ENCODE peak calls at places on chromosomes 3 and 15, in ten cellular contexts. U, X, N, V, Y, F, K, O, R and I are unnamed samples.

GRCh38 chr3:32947466-32948238 is 3.8 kb upstream of the CCR4 start:
- DNase-seq in U (peak), X (no peak), N (peak), V (peak), Y (peak), F (peak), K (peak), O (peak), R (peak), I (peak)

GRCh38 chr3:115146418-115147328 is at the start of gene ZBTB20:
- DNase-seq in U (peak), X (no peak), N (peak), V (peak), Y (peak), F (peak), K (peak), O (peak), R (peak), I (peak)

GRCh38 chr3:82938821-82939328 is 1177.4 kb upstream of the GBE1 start:
- DNase-seq in U (no peak), X (no peak), N (no peak), V (no peak), Y (no peak), F (no peak), K (no peak), O (no peak), R (peak), I (peak)

GRCh38 chr3:24305795-24306467 is 188.7 kb downstream of the THRB start:
- DNase-seq in U (no peak), X (no peak), N (peak), V (no peak), Y (peak), F (no peak), K (no peak), O (peak), R (no peak), I (peak)

GRCh38 chr3:103083848-103084631 is 649.2 kb downstream of the ZPLD1 start:
- DNase-seq in U (no peak), X (no peak), N (no peak), V (no peak), Y (no peak), F (no peak), K (no peak), O (no peak), R (no peak), I (no peak)

GRCh38 chr15:45183511-45183910 is 4.3 kb downstream of the SHF start:
- DNase-seq in U (no peak), X (no peak), N (no peak), V (no peak), Y (no peak), F (no peak), K (no peak), O (no peak), R (no peak), I (no peak)

GRCh38 chr3:30504939-30505338 is 101.5 kb upstream of the TGFBR2 start:
- DNase-seq in U (no peak), X (no peak), N (no peak), V (no peak), Y (no peak), F (no peak), K (no peak), O (no peak), R (no peak), I (no peak)

GRCh38 chr15:70605606-70606410 is 157.6 kb downstream of the UACA start:
- DNase-seq in U (no peak), X (no peak), N (peak), V (no peak), Y (peak), F (peak), K (peak), O (no peak), R (no peak), I (no peak)

GRCh38 chr3:13457593-13457992 is 22.5 kb upstream of the HDAC11 start:
- DNase-seq in U (no peak), X (no peak), N (no peak), V (no peak), Y (no peak), F (no peak), K (no peak), O (no peak), R (no peak), I (no peak)

GRCh38 chr3:103052236-103052830 is 617.5 kb downstream of the ZPLD1 start:
- DNase-seq in U (no peak), X (no peak), N (peak), V (peak), Y (no peak), F (peak), K (peak), O (no peak), R (no peak), I (no peak)

GRCh38 chr3:196638922-196639516 is 475 bp upstream of the NRROS start:
- DNase-seq in U (no peak), X (no peak), N (no peak), V (no peak), Y (no peak), F (no peak), K (no peak), O (no peak), R (no peak), I (no peak)

GRCh38 chr3:178084938-178085816 is 451.1 kb upstream of the KCNMB2 start:
- DNase-seq in U (no peak), X (no peak), N (peak), V (peak), Y (peak), F (peak), K (peak), O (peak), R (peak), I (peak)

GRCh38 chr3:53334742-53335141 is 12.6 kb downstream of the DCP1A start:
- DNase-seq in U (no peak), X (no peak), N (no peak), V (no peak), Y (no peak), F (no peak), K (no peak), O (no peak), R (no peak), I (no peak)

GRCh38 chr3:102733811-102734574 is 299.2 kb downstream of the ZPLD1 start:
- DNase-seq in U (no peak), X (no peak), N (no peak), V (no peak), Y (no peak), F (no peak), K (no peak), O (peak), R (no peak), I (no peak)

GRCh38 chr3:146342971-146343370 is 92.1 kb upstream of the PLSCR4 start:
- DNase-seq in U (no peak), X (no peak), N (no peak), V (no peak), Y (peak), F (no peak), K (no peak), O (no peak), R (no peak), I (no peak)

GRCh38 chr3:134473868-134474546 is 11.8 kb downstream of the ANAPC13 start:
- DNase-seq in U (peak), X (no peak), N (peak), V (no peak), Y (peak), F (no peak), K (peak), O (peak), R (peak), I (peak)

GRCh38 chr15:34318277-34319079 is 19.1 kb downstream of the SLC12A6 start:
- DNase-seq in U (no peak), X (no peak), N (peak), V (peak), Y (peak), F (peak), K (peak), O (peak), R (no peak), I (peak)

GRCh38 chr3:45273681-45274515 is 47.8 kb upstream of the TMEM158 start:
- DNase-seq in U (no peak), X (no peak), N (peak), V (no peak), Y (peak), F (peak), K (no peak), O (no peak), R (no peak), I (peak)

GRCh38 chr3:42802876-42803799 is 1.2 kb downstream of the HIGD1A start:
- DNase-seq in U (no peak), X (no peak), N (no peak), V (no peak), Y (peak), F (no peak), K (no peak), O (peak), R (no peak), I (no peak)

GRCh38 chr15:101320501-101321052 is 25.5 kb upstream of the SNRPA1 start:
- DNase-seq in U (peak), X (peak), N (peak), V (no peak), Y (no peak), F (peak), K (no peak), O (peak), R (no peak), I (peak)

GRCh38 chr15:55420171-55420871 is 12.0 kb downstream of the PIERCE2 start:
- DNase-seq in U (no peak), X (no peak), N (no peak), V (no peak), Y (no peak), F (no peak), K (no peak), O (no peak), R (no peak), I (no peak)

GRCh38 chr3:50599115-50599715 is 12.4 kb downstream of the CISH start:
- DNase-seq in U (no peak), X (no peak), N (no peak), V (no peak), Y (no peak), F (no peak), K (no peak), O (no peak), R (no peak), I (no peak)

GRCh38 chr3:160112481-160112880 is 112.7 kb upstream of the C3orf80 start:
- DNase-seq in U (no peak), X (no peak), N (no peak), V (no peak), Y (no peak), F (no peak), K (no peak), O (no peak), R (no peak), I (no peak)

GRCh38 chr3:149605902-149606301 is 51.9 kb downstream of the WWTR1 start:
- DNase-seq in U (no peak), X (no peak), N (no peak), V (no peak), Y (peak), F (no peak), K (no peak), O (no peak), R (no peak), I (no peak)

GRCh38 chr3:174862101-174862500 is 3.0 kb downstream of the NAALADL2 start:
- DNase-seq in U (no peak), X (no peak), N (peak), V (no peak), Y (no peak), F (no peak), K (no peak), O (peak), R (no peak), I (peak)

GRCh38 chr3:22922317-22922716 is 280.8 kb upstream of the UBE2E2 start:
- DNase-seq in U (no peak), X (no peak), N (peak), V (no peak), Y (no peak), F (no peak), K (no peak), O (peak), R (no peak), I (no peak)

GRCh38 chr15:27933562-27933961 is 165.6 kb downstream of the OCA2 start:
- DNase-seq in U (no peak), X (no peak), N (no peak), V (no peak), Y (no peak), F (no peak), K (no peak), O (no peak), R (no peak), I (no peak)

GRCh38 chr15:40743921-40744809 is 10.9 kb downstream of the RMDN3 start:
- DNase-seq in U (peak), X (no peak), N (no peak), V (peak), Y (peak), F (peak), K (no peak), O (no peak), R (no peak), I (no peak)

GRCh38 chr15:41892621-41893421 is 1.0 kb downstream of the SPTBN5 start:
- DNase-seq in U (no peak), X (no peak), N (no peak), V (peak), Y (no peak), F (peak), K (no peak), O (peak), R (no peak), I (no peak)

GRCh38 chr15:54035616-54036015 is 57.4 kb downstream of the UNC13C start:
- DNase-seq in U (no peak), X (no peak), N (no peak), V (no peak), Y (no peak), F (no peak), K (no peak), O (no peak), R (no peak), I (no peak)

GRCh38 chr3:186511702-186512101 is 32.5 kb downstream of the CRYGS start:
- DNase-seq in U (no peak), X (no peak), N (no peak), V (no peak), Y (no peak), F (no peak), K (no peak), O (no peak), R (no peak), I (no peak)

GRCh38 chr15:29538110-29538509 is 268.5 kb upstream of the NSMCE3 start:
- DNase-seq in U (no peak), X (no peak), N (no peak), V (no peak), Y (no peak), F (no peak), K (no peak), O (no peak), R (no peak), I (no peak)